ENCODE peak calls at places on chromosomes 16 and 17, in eight cellular contexts. W is HAP-1; G is PC-9; T is CD8-positive, alpha-beta memory T cell; L is stimulated activated CD8-positive, alpha-beta memory T cell treated with anti-CD3 and anti-CD28 coated beads, Interleukin-2, amount 100 ng/mL, for 1 hour; S is SK-MEL-5; I is G401; E is A172. P is an unnamed sample.

GRCh38 chr17:76935331-76935730 is 67.1 kb downstream of the MGAT5B start:
- DNase-seq in G (no peak), T (no peak), E (peak), W (no peak), L (no peak), S (no peak), I (no peak), P (no peak)

GRCh38 chr16:19165101-19165500 is 2.9 kb upstream of the SYT17 start:
- DNase-seq in I (no peak), L (no peak), E (peak), S (no peak), T (no peak), W (no peak), G (peak), P (no peak)

GRCh38 chr16:17229766-17230165 is 241.0 kb downstream of the XYLT1 start:
- DNase-seq in L (no peak), I (no peak), W (no peak), T (no peak), E (no peak), G (no peak), S (no peak), P (no peak)

GRCh38 chr16:31038993-31039392 is 5.6 kb downstream of the STX4 start:
- DNase-seq in E (no peak), I (no peak), W (no peak), T (no peak), S (no peak), L (no peak), G (no peak), P (no peak)

GRCh38 chr16:85028638-85029412 is 1.2 kb downstream of the KIAA0513 start:
- DNase-seq in L (peak), G (peak), I (peak), E (peak), S (no peak), W (peak), T (peak), P (no peak)

GRCh38 chr16:23974223-23974622 is 138.4 kb downstream of the PRKCB start:
- DNase-seq in G (no peak), E (peak), W (peak), L (no peak), S (peak), T (no peak), I (no peak), P (no peak)

GRCh38 chr16:57611184-57611583 is 17.2 kb upstream of the ADGRG1 start:
- DNase-seq in G (no peak), S (no peak), I (no peak), E (peak), L (no peak), T (no peak), W (no peak), P (no peak)

GRCh38 chr17:71632328-71632727 is 488.5 kb upstream of the SOX9 start:
- DNase-seq in W (no peak), S (no peak), I (no peak), E (peak), T (no peak), L (no peak), G (peak), P (peak)

GRCh38 chr16:55542459-55543082 is 23.9 kb upstream of the CAPNS2 start:
- DNase-seq in G (no peak), E (peak), W (no peak), T (no peak), S (no peak), L (no peak), I (no peak), P (peak)

GRCh38 chr16:86590501-86591144 is 12.3 kb downstream of the FOXL1 start:
- DNase-seq in L (no peak), E (peak), S (no peak), W (no peak), I (no peak), T (no peak), G (no peak), P (peak)

GRCh38 chr16:82935781-82936180 is 309.0 kb downstream of the CDH13 start:
- DNase-seq in L (no peak), E (peak), S (no peak), W (no peak), G (no peak), T (no peak), I (no peak), P (no peak)

GRCh38 chr17:3043737-3044365 is 19.6 kb downstream of the OR1D5 start:
- DNase-seq in S (peak), L (no peak), T (no peak), E (no peak), I (no peak), W (peak), G (peak), P (no peak)

GRCh38 chr16:65789546-65789945 is 576.9 kb upstream of the CDH5 start:
- DNase-seq in L (no peak), E (no peak), G (no peak), S (no peak), T (no peak), I (no peak), W (no peak), P (no peak)

GRCh38 chr17:31693433-31694210 is 165.4 kb downstream of the COPRS start:
- DNase-seq in L (no peak), I (no peak), G (no peak), S (no peak), W (no peak), T (no peak), E (no peak), P (no peak)

GRCh38 chr16:84689126-84689525 is 10.7 kb upstream of the USP10 start:
- DNase-seq in E (peak), I (no peak), L (no peak), W (no peak), T (no peak), G (no peak), S (no peak), P (peak)

GRCh38 chr17:72733619-72734282 is 358.7 kb downstream of the SLC39A11 start:
- DNase-seq in T (no peak), E (no peak), I (no peak), S (no peak), G (no peak), W (no peak), L (no peak), P (no peak)

GRCh38 chr17:19737305-19738072 is 10.6 kb downstream of the ALDH3A1 start:
- DNase-seq in L (no peak), S (no peak), W (no peak), G (no peak), I (no peak), T (no peak), E (no peak), P (no peak)

GRCh38 chr16:296806-297510 is 14.0 kb downstream of the PDIA2 start:
- DNase-seq in T (no peak), I (no peak), G (no peak), W (no peak), E (no peak), L (no peak), S (no peak), P (no peak)

GRCh38 chr16:31477220-31478216 is 5.4 kb upstream of the SLC5A2 start:
- DNase-seq in W (no peak), L (no peak), E (no peak), I (no peak), G (peak), T (no peak), S (no peak), P (no peak)

GRCh38 chr17:45138911-45139532 is 3.5 kb downstream of the ACBD4 start:
- DNase-seq in W (no peak), T (no peak), L (no peak), S (no peak), G (no peak), E (no peak), I (no peak), P (no peak)

GRCh38 chr16:1871974-1872635 is at the start of gene MEIOB:
- DNase-seq in L (peak), W (peak), T (no peak), I (peak), G (peak), S (no peak), E (no peak), P (no peak)

GRCh38 chr16:19410435-19411153 is 7.1 kb upstream of the TMC5 start:
- DNase-seq in I (no peak), T (no peak), L (no peak), W (peak), E (no peak), S (no peak), G (peak), P (no peak)

GRCh38 chr17:60159479-60159866 is 9.7 kb downstream of the CA4 start:
- DNase-seq in L (no peak), E (no peak), T (no peak), S (no peak), W (no peak), I (no peak), G (no peak), P (no peak)

GRCh38 chr16:15521758-15522509 is 87.5 kb downstream of the BMERB1 start:
- DNase-seq in T (no peak), L (no peak), E (no peak), I (no peak), W (no peak), S (peak), G (no peak), P (no peak)

GRCh38 chr17:8900626-8901585 is 33.4 kb upstream of the PIK3R6 start:
- DNase-seq in G (no peak), S (no peak), I (no peak), T (no peak), L (no peak), E (no peak), W (no peak), P (no peak)